ENCODE peak calls at places on chromosomes 11 and 22, in five cellular contexts. K is hippocampal formation; O is activated naive CD4-positive, alpha-beta T cell treated with anti-CD3 and anti-CD28 coated beads, Interleukin-2, amount 50 U/mL, for 72 hours; Y is DMS153; U is left cardiac atrium. X is an unnamed sample.

GRCh38 chr11:79259800-79260199 is 181.0 kb downstream of the TENM4 start:
- DNase-seq in K (no peak), O (no peak), Y (no peak), U (no peak), X (no peak)

GRCh38 chr11:93861808-93862207 is 11.4 kb upstream of the VSTM5 start:
- DNase-seq in K (no peak), O (no peak), Y (no peak), U (peak; percentile 55), X (no peak)

GRCh38 chr11:46513934-46514342 is 79.9 kb downstream of the AMBRA1 start:
- DNase-seq in K (no peak), O (no peak), Y (peak; percentile 65), U (peak; percentile 73), X (no peak)

GRCh38 chr11:120125005-120125404 is 12.9 kb downstream of the TRIM29 start:
- DNase-seq in K (no peak), O (no peak), Y (no peak), U (no peak), X (no peak)

GRCh38 chr11:69217276-69218105 is 61.8 kb downstream of the SMIM38 start:
- DNase-seq in K (no peak), O (no peak), Y (peak; percentile 52), U (no peak), X (no peak)

GRCh38 chr11:42778193-42778592 is 533.6 kb upstream of the API5 start:
- DNase-seq in K (no peak), O (no peak), Y (no peak), U (no peak), X (no peak)

GRCh38 chr11:134738581-134738980 is 326.5 kb upstream of the B3GAT1 start:
- DNase-seq in K (no peak), O (no peak), Y (no peak), U (no peak), X (no peak)

GRCh38 chr22:39567135-39567946 is 3.2 kb upstream of the CACNA1I start:
- DNase-seq in K (no peak), O (peak; percentile 30), Y (peak; percentile 49), U (no peak), X (no peak)

GRCh38 chr22:46942816-46943783 is 180.7 kb downstream of the TBC1D22A start:
- DNase-seq in K (no peak), O (no peak), Y (no peak), U (peak; percentile 68), X (no peak)

GRCh38 chr22:46734830-46735453 is 3.1 kb downstream of the CERK start:
- DNase-seq in K (no peak), O (no peak), Y (peak; percentile 11), U (no peak), X (no peak)

GRCh38 chr22:21943571-21944448 is 8.8 kb downstream of the PPM1F start:
- DNase-seq in K (no peak), O (no peak), Y (no peak), U (no peak), X (peak; percentile 11)

GRCh38 chr11:117411736-117412135 is 84.1 kb downstream of the CEP164 start:
- DNase-seq in K (no peak), O (no peak), Y (no peak), U (no peak), X (no peak)

GRCh38 chr22:41772198-41772597 is 28.3 kb upstream of the CCDC134 start:
- DNase-seq in K (no peak), O (no peak), Y (no peak), U (no peak), X (no peak)

GRCh38 chr11:111836162-111836561 is 35.2 kb downstream of the ALG9 start:
- DNase-seq in K (no peak), O (no peak), Y (no peak), U (no peak), X (no peak)

GRCh38 chr11:3203221-3204043 is 15.2 kb downstream of the MRGPRG start:
- DNase-seq in K (no peak), O (no peak), Y (peak; percentile 45), U (peak; percentile 19), X (no peak)

GRCh38 chr11:58905716-58906547 is 33.4 kb upstream of the GLYATL1 start:
- DNase-seq in K (peak; percentile 74), O (no peak), Y (peak; percentile 94), U (peak; percentile 51), X (no peak)

GRCh38 chr11:6667733-6668374 is 12.2 kb upstream of the DCHS1 start:
- DNase-seq in K (no peak), O (no peak), Y (no peak), U (no peak), X (no peak)

GRCh38 chr22:27949421-27949820 is 30.4 kb upstream of the PITPNB start:
- DNase-seq in K (no peak), O (no peak), Y (no peak), U (no peak), X (no peak)

GRCh38 chr11:112157274-112157766 is 6.6 kb downstream of the IL18 start:
- DNase-seq in K (no peak), O (peak; percentile 20), Y (peak; percentile 28), U (no peak), X (peak; percentile 33)

GRCh38 chr22:37214431-37215025 is 2.3 kb upstream of the SSTR3 start:
- DNase-seq in K (no peak), O (no peak), Y (no peak), U (peak; percentile 6), X (no peak)

GRCh38 chr22:49243335-49243734 is 584.3 kb downstream of the BRD1 start:
- DNase-seq in K (no peak), O (no peak), Y (no peak), U (no peak), X (no peak)

GRCh38 chr22:19841641-19842385 is 12.9 kb downstream of the GNB1L start:
- DNase-seq in K (no peak), O (no peak), Y (no peak), U (no peak), X (no peak)

GRCh38 chr22:22713416-22713815 is 69.0 kb downstream of the GGTLC2 start:
- DNase-seq in K (no peak), O (no peak), Y (no peak), U (no peak), X (no peak)

GRCh38 chr11:34929794-34930763 is 13.7 kb downstream of the PDHX start:
- DNase-seq in K (no peak), O (no peak), Y (no peak), U (no peak), X (no peak)

GRCh38 chr11:108635106-108635505 is 29.8 kb upstream of the DDX10 start:
- DNase-seq in K (no peak), O (no peak), Y (no peak), U (no peak), X (no peak)

GRCh38 chr11:70205766-70206165 is 2.7 kb downstream of the FADD start:
- DNase-seq in K (no peak), O (no peak), Y (no peak), U (no peak), X (no peak)

GRCh38 chr11:64556044-64556720 is 34.8 kb upstream of the SLC22A12 start:
- DNase-seq in K (no peak), O (no peak), Y (no peak), U (no peak), X (peak; percentile 68)

GRCh38 chr11:128290106-128290840 is 297.1 kb downstream of the ETS1 start:
- DNase-seq in K (peak; percentile 51), O (peak; percentile 70), Y (peak; percentile 94), U (peak; percentile 43), X (no peak)

GRCh38 chr11:111105566-111105965 is 140.0 kb upstream of the POU2AF2 start:
- DNase-seq in K (no peak), O (no peak), Y (no peak), U (no peak), X (no peak)

GRCh38 chr11:5696210-5696609 is 6.6 kb downstream of the TRIM22 start:
- DNase-seq in K (no peak), O (no peak), Y (no peak), U (no peak), X (no peak)

GRCh38 chr22:20805972-20806471 is 32.1 kb downstream of the SERPIND1 start:
- DNase-seq in K (no peak), O (no peak), Y (no peak), U (no peak), X (no peak)

GRCh38 chr11:23778971-23779370 is 717.9 kb upstream of the LUZP2 start:
- DNase-seq in K (no peak), O (no peak), Y (no peak), U (no peak), X (no peak)